ENCODE peak calls at places on chromosomes 7 and 10, in four cellular contexts. M is MV-4-11; S is activated CD4-positive, CD25-positive, alpha-beta regulatory T cell; B is cardiac fibroblast. D is an unnamed sample.
A peak's percentile ranks its signal among the peaks of the same experiment; 100 is the strongest.

GRCh38 chr7:102433319-102434038 is at the start of gene ORAI2:
- DNase-seq in M (peak; percentile 33), S (peak; percentile 79), B (peak; percentile 57), D (peak; percentile 96)

GRCh38 chr10:119441921-119442757 is 100.4 kb downstream of the RGS10 start:
- DNase-seq in M (no peak), S (no peak), B (no peak), D (no peak)

GRCh38 chr10:72385724-72386123 is 31.0 kb upstream of the DNAJB12 start:
- DNase-seq in M (no peak), S (no peak), B (no peak), D (no peak)

GRCh38 chr7:156628562-156628961 is 12.0 kb upstream of the RNF32 start:
- DNase-seq in M (no peak), S (no peak), B (no peak), D (no peak)

GRCh38 chr10:30918651-30919050 is 113.0 kb downstream of the ZNF438 start:
- DNase-seq in M (no peak), S (no peak), B (no peak), D (no peak)

GRCh38 chr10:69051303-69051702 is 36.6 kb upstream of the SRGN start:
- DNase-seq in M (peak; percentile 94), S (no peak), B (peak; percentile 73), D (no peak)

GRCh38 chr10:34746094-34746493 is 69.0 kb downstream of the PARD3 start:
- DNase-seq in M (no peak), S (no peak), B (no peak), D (no peak)

GRCh38 chr10:85927952-85928677 is 438.5 kb downstream of the GRID1 start:
- DNase-seq in M (no peak), S (no peak), B (no peak), D (no peak)

GRCh38 chr10:84004206-84004605 is 135.1 kb upstream of the GHITM start:
- DNase-seq in M (no peak), S (no peak), B (no peak), D (no peak)

GRCh38 chr7:29229056-29229455 is 34.5 kb downstream of the CHN2 start:
- DNase-seq in M (no peak), S (no peak), B (no peak), D (no peak)